ENCODE peak calls at places on chromosomes 2 and 18, in ten cellular contexts. Y is COR-L47, F is GM23338, G is psoas muscle, P is K562, R is HCT116, Q is adipocyte, C is retina, X is GM12892, U is A549. B is an unnamed sample.
A peak's percentile ranks its signal among the peaks of the same experiment; 100 is the strongest.

GRCh38 chr2:68740184-68740914 is 5.7 kb downstream of the ARHGAP25 start:
- DNase-seq in G (no peak), X (no peak), R (no peak), U (no peak), Q (no peak), Y (no peak), P (no peak), F (no peak), C (no peak), B (no peak)

GRCh38 chr2:7829241-7829640 is 852.6 kb upstream of the ID2 start:
- DNase-seq in X (no peak), F (no peak), Y (no peak), G (no peak), U (no peak), C (no peak), R (no peak), P (no peak), Q (no peak), B (no peak)

GRCh38 chr2:239115616-239116015 is 267.7 kb downstream of the TWIST2 start:
- DNase-seq in Q (no peak), P (no peak), F (no peak), C (no peak), U (no peak), G (no peak), R (no peak), X (no peak), Y (no peak), B (no peak)

GRCh38 chr2:74100254-74101216 is 47.2 kb downstream of the BOLA3 start:
- DNase-seq in Y (no peak), P (no peak), G (no peak), R (no peak), C (no peak), F (no peak), U (no peak), Q (no peak), X (no peak), B (no peak)

GRCh38 chr2:214286011-214286410 is 124.8 kb upstream of the VWC2L start:
- DNase-seq in P (no peak), C (no peak), F (no peak), X (no peak), U (no peak), R (no peak), G (no peak), Y (no peak), Q (no peak), B (no peak)

GRCh38 chr18:63451774-63452173 is 25.0 kb upstream of the SERPINB5 start:
- DNase-seq in R (no peak), Q (no peak), P (no peak), Y (no peak), U (no peak), C (no peak), G (no peak), F (no peak), X (no peak), B (no peak)

GRCh38 chr2:227862227-227862740 is 9.1 kb upstream of the DAW1 start:
- DNase-seq in C (no peak), R (peak; percentile 51), G (no peak), X (no peak), Q (peak; percentile 49), Y (peak; percentile 12), U (peak; percentile 80), P (peak; percentile 35), F (peak; percentile 72), B (peak; percentile 36)

GRCh38 chr2:184689633-184690032 is 91.3 kb downstream of the ZNF804A start:
- DNase-seq in P (no peak), Q (peak; percentile 51), R (no peak), G (no peak), F (no peak), C (no peak), Y (no peak), U (no peak), X (no peak), B (no peak)

GRCh38 chr2:104746790-104747320 is 107.1 kb upstream of the POU3F3 start:
- DNase-seq in U (no peak), X (no peak), Y (no peak), P (no peak), R (no peak), G (no peak), C (no peak), F (no peak), Q (no peak), B (no peak)

GRCh38 chr2:36516136-36516870 is 81.7 kb downstream of the FEZ2 start:
- DNase-seq in G (no peak), R (no peak), P (no peak), Q (peak; percentile 20), U (no peak), X (no peak), Y (no peak), F (no peak), C (no peak), B (no peak)

GRCh38 chr2:126655066-126655465 is 892 bp upstream of the GYPC start:
- DNase-seq in X (no peak), U (no peak), P (no peak), Y (no peak), R (no peak), F (no peak), G (no peak), Q (no peak), C (no peak), B (no peak)

GRCh38 chr2:126239560-126239959 is 416.4 kb upstream of the GYPC start:
- DNase-seq in Q (no peak), Y (no peak), X (no peak), R (no peak), P (no peak), C (no peak), F (no peak), U (no peak), G (no peak), B (no peak)

GRCh38 chr18:9701604-9702324 is 6.3 kb upstream of the RAB31 start:
- DNase-seq in G (no peak), X (no peak), R (no peak), U (no peak), F (no peak), P (no peak), Q (no peak), C (no peak), Y (no peak), B (no peak)

GRCh38 chr18:36539674-36540073 is 242.2 kb downstream of the FHOD3 start:
- DNase-seq in X (no peak), R (no peak), U (no peak), G (no peak), Y (no peak), Q (peak; percentile 13), F (no peak), P (no peak), C (no peak), B (no peak)

GRCh38 chr2:174438146-174438886 is 42.8 kb downstream of the SCRN3 start:
- DNase-seq in R (no peak), G (peak; percentile 34), U (no peak), F (no peak), Y (no peak), X (no peak), C (no peak), P (no peak), Q (peak; percentile 6), B (no peak)

GRCh38 chr2:28228419-28228995 is 164.2 kb upstream of the FOSL2 start:
- DNase-seq in G (no peak), R (no peak), F (no peak), U (peak; percentile 20), X (no peak), P (no peak), Q (peak; percentile 60), C (no peak), Y (no peak), B (no peak)

B was measured in HuH-7.